ENCODE peak calls at places on chromosomes 5 and 9, in four cellular contexts. P is psoas muscle; A is stimulated activated CD8-positive, alpha-beta memory T cell treated with anti-CD3 and anti-CD28 coated beads, Interleukin-2, amount 100 ng/mL, for 48 hours; E is Calu3. M is an unnamed sample.

GRCh38 chr9:8734760-8735159 is 935.2 kb upstream of the DMAC1 start:
- DNase-seq in E (no peak), A (no peak), P (no peak), M (peak)

GRCh38 chr9:79302002-79302401 is 269.8 kb upstream of the TLE4 start:
- DNase-seq in A (no peak), P (no peak), E (no peak), M (peak)

GRCh38 chr5:103109277-103109676 is 10.7 kb downstream of the GIN1 start:
- DNase-seq in E (no peak), A (no peak), P (no peak), M (no peak)

GRCh38 chr9:120696551-120697230 is 17.6 kb downstream of the MEGF9 start:
- DNase-seq in A (no peak), P (no peak), E (no peak), M (no peak)

GRCh38 chr9:97830884-97831829 is 21.9 kb upstream of the FOXE1 start:
- DNase-seq in P (no peak), E (no peak), A (no peak), M (no peak)

GRCh38 chr9:4820172-4820571 is 27.4 kb downstream of the RCL1 start:
- DNase-seq in P (no peak), E (no peak), A (no peak), M (no peak)

GRCh38 chr5:122081541-122081940 is 3.5 kb upstream of the LOX start:
- DNase-seq in P (no peak), E (no peak), A (no peak), M (no peak)

GRCh38 chr9:127587966-127588365 is 24.1 kb upstream of the STXBP1 start:
- DNase-seq in P (no peak), A (no peak), E (no peak), M (no peak)

GRCh38 chr5:171615201-171616001 is 170.2 kb upstream of the SMIM23 start:
- DNase-seq in P (peak), E (peak), A (no peak), M (peak)

GRCh38 chr9:110126986-110127864 is 80.7 kb downstream of the C9orf152 start:
- DNase-seq in A (no peak), P (peak), E (peak), M (no peak)

GRCh38 chr5:179187681-179188575 is 127.8 kb downstream of the ZNF354C start:
- DNase-seq in E (no peak), P (peak), A (no peak), M (no peak)

GRCh38 chr5:156684216-156684615 is 165.9 kb upstream of the PPP1R2B start:
- DNase-seq in P (no peak), E (no peak), A (no peak), M (no peak)

GRCh38 chr9:124724415-124725067 is 46.6 kb downstream of the NR6A1 start:
- DNase-seq in P (no peak), A (no peak), E (no peak), M (peak)

GRCh38 chr9:88991066-88992030 is at the start of gene S1PR3:
- DNase-seq in A (no peak), P (peak), E (peak), M (no peak)

GRCh38 chr5:81297531-81297930 is 3.9 kb upstream of the ZCCHC9 start:
- DNase-seq in P (no peak), E (no peak), A (no peak), M (no peak)

GRCh38 chr5:94407023-94407422 is 211.4 kb downstream of the KIAA0825 start:
- DNase-seq in A (no peak), E (no peak), P (no peak), M (no peak)

GRCh38 chr9:111900081-111900805 is 3.6 kb downstream of the UGCG start:
- DNase-seq in A (no peak), P (no peak), E (no peak), M (no peak)

M was measured in SJCRH30.